ENCODE peak calls at places on chromosomes 7 and 10, in four cellular contexts. S, N, G and Q are unnamed samples.
A peak's percentile ranks its signal among the peaks of the same experiment; 100 is the strongest.

GRCh38 chr10:102824695-102825094 is 12.5 kb downstream of the CYP17A1 start:
- DNase-seq in S (no peak), N (no peak), G (no peak), Q (no peak)

GRCh38 chr7:135147341-135147898 is 452 bp upstream of the TMEM140 start:
- DNase-seq in N (no peak), S (no peak), G (no peak), Q (no peak)

GRCh38 chr7:40775877-40776276 is 641.1 kb downstream of the SUGCT start:
- DNase-seq in N (no peak), S (no peak), G (no peak), Q (no peak)

GRCh38 chr10:70672165-70672992 is at the start of gene ADAMTS14:
- DNase-seq in G (peak; percentile 41), S (peak; percentile 55), N (no peak), Q (no peak)

GRCh38 chr10:48526371-48526821 is 78.5 kb downstream of the ARHGAP22 start:
- DNase-seq in G (no peak), N (no peak), S (no peak), Q (no peak)

GRCh38 chr10:133439517-133440461 is 14.0 kb upstream of the SCART1 start:
- DNase-seq in S (no peak), N (no peak), G (no peak), Q (no peak)

GRCh38 chr10:125024496-125025234 is 82.7 kb downstream of the ZRANB1 start:
- DNase-seq in G (no peak), S (no peak), N (no peak), Q (no peak)

GRCh38 chr10:36647540-36647939 is 477.9 kb upstream of the ANKRD30A start:
- DNase-seq in G (no peak), N (no peak), S (no peak), Q (no peak)

GRCh38 chr7:42614636-42615035 is 297.2 kb downstream of the C7orf25 start:
- DNase-seq in N (no peak), S (no peak), G (no peak), Q (no peak)

GRCh38 chr7:155521743-155522398 is 24.5 kb downstream of the CNPY1 start:
- DNase-seq in S (no peak), N (no peak), G (no peak), Q (no peak)

GRCh38 chr7:109476409-109476808 is 906.7 kb downstream of the DNAJB9 start:
- DNase-seq in G (no peak), N (no peak), S (no peak), Q (no peak)

GRCh38 chr7:141381794-141382453 is 169.3 kb upstream of the AGK start:
- DNase-seq in N (no peak), S (no peak), G (no peak), Q (no peak)

GRCh38 chr7:69114374-69114773 is 483.9 kb upstream of the AUTS2 start:
- DNase-seq in S (no peak), N (no peak), G (no peak), Q (no peak)

GRCh38 chr7:111752022-111752582 is 189.8 kb upstream of the IMMP2L start:
- DNase-seq in S (peak; percentile 39), N (peak; percentile 41), G (peak; percentile 72), Q (no peak)

GRCh38 chr7:40162516-40162915 is 27.7 kb downstream of the SUGCT start:
- DNase-seq in S (no peak), G (no peak), N (no peak), Q (no peak)

GRCh38 chr10:63068246-63068645 is 64.9 kb upstream of the NRBF2 start:
- DNase-seq in N (no peak), G (no peak), S (no peak), Q (no peak)

GRCh38 chr10:131088619-131089018 is 222.9 kb downstream of the TCERG1L start:
- DNase-seq in G (no peak), N (no peak), S (no peak), Q (no peak)

GRCh38 chr10:62870866-62871265 is 54.7 kb upstream of the EGR2 start:
- DNase-seq in S (no peak), G (no peak), N (no peak), Q (no peak)

GRCh38 chr7:116592445-116592844 is 67.6 kb downstream of the CAV1 start:
- DNase-seq in N (no peak), G (peak; percentile 12), S (peak; percentile 33), Q (no peak)

GRCh38 chr10:73924935-73925334 is 14.0 kb downstream of the PLAU start:
- DNase-seq in S (no peak), G (no peak), N (no peak), Q (no peak)

GRCh38 chr7:18727094-18727870 is 231.7 kb downstream of the HDAC9 start:
- DNase-seq in G (no peak), S (no peak), N (no peak), Q (no peak)

GRCh38 chr10:119466655-119467054 is 75.9 kb downstream of the RGS10 start:
- DNase-seq in G (peak; percentile 35), S (no peak), N (no peak), Q (no peak)

GRCh38 chr7:128705891-128706333 is 33.2 kb upstream of the CALU start:
- DNase-seq in G (no peak), N (no peak), S (no peak), Q (no peak)

GRCh38 chr7:129292861-129293260 is 68.0 kb downstream of the AHCYL2 start:
- DNase-seq in N (no peak), S (no peak), G (no peak), Q (no peak)

GRCh38 chr10:28838908-28839307 is 161.6 kb downstream of the BAMBI start:
- DNase-seq in N (no peak), S (no peak), G (no peak), Q (no peak)

GRCh38 chr10:62492012-62492869 is 118.1 kb downstream of the ZNF365 start:
- DNase-seq in N (no peak), G (peak; percentile 33), S (no peak), Q (no peak)

GRCh38 chr10:119680668-119681070 is 29.5 kb downstream of the BAG3 start:
- DNase-seq in G (no peak), S (no peak), N (no peak), Q (no peak)

GRCh38 chr7:141789917-141790316 is at the start of gene TAS2R5:
- DNase-seq in N (no peak), G (no peak), S (no peak), Q (no peak)

GRCh38 chr7:64869121-64869725 is 33.9 kb upstream of the ZNF273 start:
- DNase-seq in S (no peak), N (no peak), G (no peak), Q (peak; percentile 7)

GRCh38 chr10:132811891-132812481 is 26.0 kb upstream of the NKX6-2 start:
- DNase-seq in G (no peak), S (peak; percentile 3), N (no peak), Q (no peak)

GRCh38 chr10:119980956-119981355 is 88.4 kb downstream of the SEC23IP start:
- DNase-seq in N (no peak), S (no peak), G (no peak), Q (no peak)

GRCh38 chr10:32091046-32091445 is 34.8 kb upstream of the KIF5B start:
- DNase-seq in G (no peak), S (no peak), N (no peak), Q (no peak)

GRCh38 chr10:95976295-95977229 is 66.8 kb upstream of the CCNJ start:
- DNase-seq in S (no peak), N (no peak), G (no peak), Q (no peak)

GRCh38 chr7:131606346-131607290 is 50.2 kb upstream of the PODXL start:
- DNase-seq in G (no peak), S (no peak), N (no peak), Q (no peak)

GRCh38 chr7:44386139-44386913 is 60.9 kb upstream of the CAMK2B start:
- DNase-seq in S (peak; percentile 4), G (no peak), N (no peak), Q (no peak)

GRCh38 chr7:151601521-151602305 is 82.0 kb upstream of the RHEB start:
- DNase-seq in G (no peak), N (no peak), S (no peak), Q (no peak)

GRCh38 chr10:27759483-27760281 is 14.1 kb upstream of the MKX start:
- DNase-seq in S (no peak), N (no peak), G (no peak), Q (no peak)
- TF ChIP-seq CTCF in S (no peak), N (no peak), G (no peak), Q (no peak)

GRCh38 chr7:23276381-23276780 is 22.8 kb upstream of the MALSU1 start:
- DNase-seq in N (no peak), G (peak; percentile 20), S (no peak), Q (no peak)
- TF ChIP-seq CTCF in N (no peak), G (peak; percentile 28), S (no peak), Q (no peak)

GRCh38 chr7:74709880-74710671 is 52.6 kb downstream of the GTF2I start:
- DNase-seq in N (no peak), S (no peak), G (no peak), Q (no peak)
- TF ChIP-seq CTCF in N (no peak), S (peak; percentile 10), G (no peak), Q (no peak)

GRCh38 chr10:34131152-34131551 is 683.9 kb downstream of the PARD3 start:
- DNase-seq in G (no peak), N (no peak), S (no peak), Q (no peak)

GRCh38 chr10:34125702-34126101 is 689.4 kb downstream of the PARD3 start:
- DNase-seq in G (no peak), N (no peak), S (no peak), Q (no peak)

GRCh38 chr10:34124522-34125035 is 690.5 kb downstream of the PARD3 start:
- DNase-seq in G (peak; percentile 81), S (no peak), N (no peak), Q (no peak)

GRCh38 chr10:34121974-34122282 is 693.2 kb downstream of the PARD3 start:
- DNase-seq in N (no peak), S (no peak), G (no peak), Q (no peak)

GRCh38 chr10:34127676-34128075 is 687.4 kb downstream of the PARD3 start:
- DNase-seq in N (no peak), S (no peak), G (no peak), Q (no peak)
- TF ChIP-seq CTCF in N (no peak), S (no peak), G (no peak), Q (no peak)

DNA sequence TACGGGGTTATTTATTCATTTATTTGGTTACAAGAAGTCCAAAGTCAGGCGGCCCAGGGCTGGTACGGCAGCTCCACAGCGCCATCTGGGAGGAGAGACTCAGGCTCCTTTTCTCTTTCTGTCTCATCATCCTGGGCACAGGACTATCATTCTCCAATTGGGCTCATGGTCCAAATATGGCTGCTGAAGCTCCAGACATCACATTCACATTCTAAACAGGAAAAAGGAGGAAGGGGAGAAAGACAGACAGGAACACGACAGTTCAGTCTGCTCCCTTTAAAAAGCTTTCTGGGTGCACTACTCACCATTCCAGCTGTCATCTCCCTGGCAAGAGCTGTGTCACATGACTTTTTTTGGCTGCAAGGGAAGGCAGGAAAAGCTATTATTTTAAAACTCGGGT is 74.4 kb upstream of the PDZD8 start:
- DNase-seq in G (peak; percentile 10), N (no peak), S (no peak), Q (no peak)
- TF ChIP-seq CTCF in G (no peak), N (no peak), S (no peak), Q (no peak)